ENCODE peak calls at places on chromosomes 7 and 10, in nine cellular contexts. B is BJ, F is foreskin keratinocyte, D is GM20000, E is HFFc6, H is IMR-90, O is heart right ventricle, W is nephron progenitor cell, R is colonic mucosa. S is an unnamed sample.

GRCh38 chr7:139647085-139647484 is 123.6 kb downstream of the CLEC2L start:
- DNase-seq in H (no peak), D (peak; percentile 23), E (no peak), B (no peak), O (no peak), R (no peak), F (no peak), W (no peak), S (no peak)

GRCh38 chr10:116237260-116237659 is 35.7 kb downstream of the GFRA1 start:
- DNase-seq in D (no peak), B (no peak), H (peak; percentile 5), R (no peak), O (no peak), W (no peak), F (no peak), E (no peak), S (no peak)

GRCh38 chr10:112393341-112393740 is 19.4 kb downstream of the ACSL5 start:
- DNase-seq in B (no peak), F (no peak), D (no peak), R (peak; percentile 67), W (no peak), E (no peak), H (no peak), O (no peak), S (no peak)

GRCh38 chr10:79444243-79445119 is 943 bp downstream of the ZCCHC24 start:
- DNase-seq in E (peak; percentile 38), H (peak; percentile 68), O (peak; percentile 69), D (peak; percentile 68), B (no peak), W (peak; percentile 61), R (peak; percentile 55), F (no peak), S (peak; percentile 61)

GRCh38 chr10:11082551-11082950 is 64.9 kb downstream of the CELF2 start:
- DNase-seq in W (no peak), E (no peak), H (peak; percentile 1), O (no peak), R (no peak), F (no peak), B (no peak), D (no peak), S (no peak)

GRCh38 chr10:95540514-95541052 is 20.6 kb downstream of the SORBS1 start:
- DNase-seq in B (no peak), D (no peak), E (no peak), R (no peak), O (no peak), W (no peak), F (no peak), H (no peak), S (no peak)

GRCh38 chr7:101911011-101911799 is 93.8 kb downstream of the CUX1 start:
- DNase-seq in H (peak; percentile 37), F (no peak), D (no peak), W (no peak), R (no peak), E (no peak), B (no peak), O (no peak), S (peak; percentile 72)

GRCh38 chr10:63409465-63410027 is 56.2 kb downstream of the JMJD1C start:
- DNase-seq in O (no peak), E (peak; percentile 46), R (no peak), F (no peak), W (no peak), B (no peak), D (no peak), H (peak; percentile 74), S (no peak)

GRCh38 chr10:84543077-84543476 is 214.7 kb downstream of the CCSER2 start:
- DNase-seq in E (no peak), B (no peak), F (no peak), O (no peak), H (no peak), W (no peak), R (no peak), D (no peak), S (no peak)

GRCh38 chr10:13590886-13591285 is 4.1 kb downstream of the PRPF18 start:
- DNase-seq in E (no peak), B (no peak), W (no peak), F (no peak), O (no peak), D (no peak), R (no peak), H (no peak), S (no peak)

GRCh38 chr10:114430688-114431413 is 26.5 kb upstream of the AFAP1L2 start:
- DNase-seq in O (no peak), B (no peak), R (no peak), H (no peak), E (no peak), W (no peak), F (no peak), D (no peak), S (no peak)

GRCh38 chr7:30921951-30922401 is 10.3 kb downstream of the AQP1 start:
- DNase-seq in H (no peak), O (peak; percentile 5), D (no peak), R (peak; percentile 15), B (no peak), F (no peak), E (no peak), W (peak; percentile 0), S (peak; percentile 12)

GRCh38 chr7:139494835-139495568 is 11.5 kb upstream of the KLRG2 start:
- DNase-seq in W (no peak), F (no peak), O (no peak), D (peak; percentile 79), H (no peak), E (no peak), B (no peak), R (no peak), S (no peak)

GRCh38 chr7:106111671-106112117 is 418 bp downstream of the SYPL1 start:
- DNase-seq in H (no peak), E (peak; percentile 36), W (peak; percentile 75), O (peak; percentile 74), D (peak; percentile 63), F (no peak), R (no peak), B (no peak), S (no peak)

GRCh38 chr7:102991540-102992214 is 78.9 kb downstream of the LRRC17 start:
- DNase-seq in B (peak; percentile 74), H (peak; percentile 99), F (peak; percentile 64), D (no peak), E (peak; percentile 90), W (no peak), O (no peak), R (peak; percentile 65), S (no peak)

GRCh38 chr7:107128217-107128616 is 40.6 kb upstream of the HBP1 start:
- DNase-seq in O (no peak), H (no peak), R (no peak), W (no peak), D (no peak), E (no peak), B (no peak), F (no peak), S (no peak)

GRCh38 chr7:107128748-107129147 is 40.1 kb upstream of the HBP1 start:
- DNase-seq in D (no peak), F (no peak), R (no peak), H (no peak), B (no peak), W (no peak), E (no peak), O (no peak), S (no peak)

GRCh38 chr7:107125475-107125874 is 43.3 kb upstream of the HBP1 start:
- DNase-seq in W (no peak), D (no peak), E (no peak), B (no peak), R (no peak), H (no peak), O (no peak), F (no peak), S (no peak)

GRCh38 chr7:107133396-107133795 is 35.4 kb upstream of the HBP1 start:
- DNase-seq in B (no peak), R (no peak), E (no peak), O (no peak), W (no peak), D (no peak), F (no peak), H (no peak), S (no peak)

GRCh38 chr7:107130487-107131220 is 38.1 kb upstream of the HBP1 start:
- DNase-seq in H (no peak), O (no peak), F (no peak), D (no peak), R (no peak), E (no peak), B (no peak), W (no peak), S (no peak)
- TF ChIP-seq CTCF in H (no peak), O (no peak), F (peak; percentile 12), D (no peak), R (no peak), E (peak; percentile 16), B (no peak), W (no peak), S (no peak)

DNA sequence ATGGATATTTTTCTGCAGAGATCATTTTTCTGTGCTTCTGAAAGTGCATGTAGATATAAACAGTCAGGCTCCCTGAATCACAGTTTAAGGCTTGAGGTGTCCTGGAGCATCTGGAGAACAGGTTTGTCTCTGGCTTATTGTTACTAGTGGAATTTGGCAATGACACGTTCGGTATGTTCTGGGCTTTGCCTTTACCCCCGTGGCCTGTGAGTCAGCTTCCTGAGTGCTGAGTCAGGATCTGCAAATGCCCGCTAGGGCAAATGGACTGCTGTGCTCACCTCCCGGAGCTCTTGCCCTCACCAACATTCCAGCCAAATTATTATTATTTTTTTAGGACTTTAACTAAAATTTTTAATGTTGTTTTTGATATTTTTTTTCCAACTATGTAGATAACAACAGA is 192.5 kb upstream of the PRSS1 start:
- DNase-seq in W (no peak), E (peak; percentile 98), R (no peak), F (peak; percentile 91), O (peak; percentile 14), B (peak; percentile 97), D (no peak), H (peak; percentile 99), S (peak; percentile 31)
- TF ChIP-seq CTCF in W (no peak), E (peak; percentile 60), R (no peak), F (peak; percentile 53), O (peak; percentile 9), B (peak; percentile 46), D (no peak), H (peak; percentile 33), S (no peak)

DNA sequence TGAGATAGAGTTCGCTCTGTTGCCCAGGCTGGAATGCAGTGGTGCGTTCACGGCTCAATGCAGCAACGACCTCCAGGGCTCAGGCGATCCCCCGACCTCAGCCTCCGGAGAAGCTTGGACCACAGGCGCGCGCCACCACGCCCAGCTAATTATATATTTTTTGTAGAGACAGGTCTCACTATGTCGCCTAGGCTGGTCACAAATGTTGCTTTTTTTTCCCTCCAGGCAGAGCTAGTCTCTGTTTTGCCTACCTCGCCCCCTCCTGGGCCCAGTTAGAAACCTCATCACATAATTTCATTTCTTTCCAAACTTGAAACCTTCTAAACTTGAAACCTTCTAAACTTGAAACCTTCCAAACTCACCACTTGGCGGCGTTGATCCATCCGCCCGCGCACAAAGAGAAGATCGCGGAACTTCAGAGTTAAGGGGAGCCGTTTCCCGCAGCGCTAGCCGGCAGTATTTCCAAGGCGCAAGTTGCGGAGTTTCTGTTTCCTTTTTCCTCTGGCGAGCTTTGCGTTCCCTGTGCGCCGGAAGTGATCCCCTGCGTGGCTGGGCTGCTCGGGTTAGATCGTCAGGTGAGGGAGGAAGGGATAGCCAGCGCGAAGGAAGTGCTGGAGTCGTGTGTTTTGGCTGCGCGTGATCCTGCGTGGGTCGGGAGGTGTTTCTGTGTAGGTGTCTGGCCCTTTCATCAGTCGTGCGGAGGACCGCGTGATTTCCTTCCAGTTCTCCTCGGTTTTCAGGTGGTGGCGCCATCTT is at the start of gene SSBP1:
- DNase-seq in W (peak; percentile 82), E (peak; percentile 94), F (peak; percentile 89), H (peak; percentile 96), R (peak; percentile 93), B (peak; percentile 82), D (peak; percentile 81), O (peak; percentile 92), S (peak; percentile 90)
- TF ChIP-seq CTCF in W (peak; percentile 64), E (peak; percentile 86), F (peak; percentile 98), H (peak; percentile 96), R (peak; percentile 59), B (peak; percentile 84), D (peak; percentile 55), O (peak; percentile 89), S (peak; percentile 75)

GRCh38 chr7:50068026-50068425 is 25.0 kb downstream of the ZPBP start:
- DNase-seq in F (peak; percentile 21), O (no peak), E (no peak), R (peak; percentile 27), W (no peak), H (no peak), B (no peak), D (no peak), S (no peak)
- TF ChIP-seq CTCF in F (peak; percentile 32), O (peak; percentile 8), E (peak; percentile 39), R (peak; percentile 38), W (peak; percentile 6), H (no peak), B (no peak), D (no peak), S (peak; percentile 30)

S was measured in uterus.